ENCODE peak calls at places on chromosomes 2 and 18, in seven cellular contexts. One of them, this sample, is unnamed.

GRCh38 chr2:216710531-216711282 is 15.4 kb upstream of the IGFBP5 start:
- DNase-seq in CD4-positive, CD25-positive, alpha-beta regulatory T cell: no peak
- DNase-seq in psoas muscle: peak
- DNase-seq in colonic mucosa: no peak
- DNase-seq in right cardiac atrium: peak
- DNase-seq in IMR-90: peak
- DNase-seq in CD4-positive, alpha-beta memory T cell: no peak
- DNase-seq in this sample: no peak

GRCh38 chr2:73228631-73229030 is 4.4 kb downstream of the PRADC1 start:
- DNase-seq in CD4-positive, CD25-positive, alpha-beta regulatory T cell: no peak
- DNase-seq in psoas muscle: no peak
- DNase-seq in colonic mucosa: no peak
- DNase-seq in right cardiac atrium: no peak
- DNase-seq in IMR-90: no peak
- DNase-seq in CD4-positive, alpha-beta memory T cell: no peak
- DNase-seq in this sample: no peak

GRCh38 chr2:85909005-85909404 is 20.2 kb upstream of the ST3GAL5 start:
- DNase-seq in CD4-positive, CD25-positive, alpha-beta regulatory T cell: no peak
- DNase-seq in psoas muscle: no peak
- DNase-seq in colonic mucosa: no peak
- DNase-seq in right cardiac atrium: no peak
- DNase-seq in IMR-90: no peak
- DNase-seq in CD4-positive, alpha-beta memory T cell: no peak
- DNase-seq in this sample: no peak

GRCh38 chr2:99430614-99431258 is 59.1 kb downstream of the REV1 start:
- DNase-seq in CD4-positive, CD25-positive, alpha-beta regulatory T cell: no peak
- DNase-seq in psoas muscle: no peak
- DNase-seq in colonic mucosa: no peak
- DNase-seq in right cardiac atrium: no peak
- DNase-seq in IMR-90: peak
- DNase-seq in CD4-positive, alpha-beta memory T cell: no peak
- DNase-seq in this sample: no peak

GRCh38 chr2:204060896-204061640 is 124.5 kb downstream of the ICOS start:
- DNase-seq in CD4-positive, CD25-positive, alpha-beta regulatory T cell: no peak
- DNase-seq in psoas muscle: no peak
- DNase-seq in colonic mucosa: no peak
- DNase-seq in right cardiac atrium: no peak
- DNase-seq in IMR-90: no peak
- DNase-seq in CD4-positive, alpha-beta memory T cell: no peak
- DNase-seq in this sample: no peak

GRCh38 chr2:28564346-28564745 is 68.5 kb downstream of the PLB1 start:
- DNase-seq in CD4-positive, CD25-positive, alpha-beta regulatory T cell: no peak
- DNase-seq in psoas muscle: no peak
- DNase-seq in colonic mucosa: no peak
- DNase-seq in right cardiac atrium: no peak
- DNase-seq in IMR-90: no peak
- DNase-seq in CD4-positive, alpha-beta memory T cell: no peak
- DNase-seq in this sample: no peak

GRCh38 chr2:145190031-145190703 is 670.2 kb upstream of the ZEB2 start:
- DNase-seq in CD4-positive, CD25-positive, alpha-beta regulatory T cell: no peak
- DNase-seq in psoas muscle: no peak
- DNase-seq in colonic mucosa: no peak
- DNase-seq in right cardiac atrium: no peak
- DNase-seq in IMR-90: peak
- DNase-seq in CD4-positive, alpha-beta memory T cell: no peak
- DNase-seq in this sample: no peak

GRCh38 chr2:98334439-98335078 is 11.7 kb upstream of the CNGA3 start:
- DNase-seq in CD4-positive, CD25-positive, alpha-beta regulatory T cell: no peak
- DNase-seq in psoas muscle: no peak
- DNase-seq in colonic mucosa: no peak
- DNase-seq in right cardiac atrium: no peak
- DNase-seq in IMR-90: peak
- DNase-seq in CD4-positive, alpha-beta memory T cell: no peak
- DNase-seq in this sample: no peak

GRCh38 chr2:42568431-42569115 is at the start of gene MTA3:
- DNase-seq in CD4-positive, CD25-positive, alpha-beta regulatory T cell: peak
- DNase-seq in psoas muscle: peak
- DNase-seq in colonic mucosa: peak
- DNase-seq in right cardiac atrium: peak
- DNase-seq in IMR-90: no peak
- DNase-seq in CD4-positive, alpha-beta memory T cell: peak
- DNase-seq in this sample: no peak

GRCh38 chr2:111239107-111239506 is 118.4 kb downstream of the BCL2L11 start:
- DNase-seq in CD4-positive, CD25-positive, alpha-beta regulatory T cell: no peak
- DNase-seq in psoas muscle: no peak
- DNase-seq in colonic mucosa: no peak
- DNase-seq in right cardiac atrium: no peak
- DNase-seq in IMR-90: no peak
- DNase-seq in CD4-positive, alpha-beta memory T cell: no peak
- DNase-seq in this sample: no peak

GRCh38 chr2:102504833-102505232 is 31.8 kb downstream of the SLC9A4 start:
- DNase-seq in CD4-positive, CD25-positive, alpha-beta regulatory T cell: no peak
- DNase-seq in psoas muscle: no peak
- DNase-seq in colonic mucosa: peak
- DNase-seq in right cardiac atrium: no peak
- DNase-seq in IMR-90: no peak
- DNase-seq in CD4-positive, alpha-beta memory T cell: no peak
- DNase-seq in this sample: no peak

GRCh38 chr18:54647176-54647575 is 56.1 kb downstream of the DYNAP start:
- DNase-seq in CD4-positive, CD25-positive, alpha-beta regulatory T cell: no peak
- DNase-seq in psoas muscle: no peak
- DNase-seq in colonic mucosa: peak
- DNase-seq in right cardiac atrium: no peak
- DNase-seq in IMR-90: peak
- DNase-seq in CD4-positive, alpha-beta memory T cell: no peak
- DNase-seq in this sample: no peak

GRCh38 chr2:219998714-219999227 is 371.3 kb downstream of the SLC4A3 start:
- DNase-seq in CD4-positive, CD25-positive, alpha-beta regulatory T cell: no peak
- DNase-seq in psoas muscle: no peak
- DNase-seq in colonic mucosa: no peak
- DNase-seq in right cardiac atrium: no peak
- DNase-seq in IMR-90: no peak
- DNase-seq in CD4-positive, alpha-beta memory T cell: no peak
- DNase-seq in this sample: no peak

GRCh38 chr18:34222396-34223163 is 2.1 kb downstream of the NOL4 start:
- DNase-seq in CD4-positive, CD25-positive, alpha-beta regulatory T cell: no peak
- DNase-seq in psoas muscle: peak
- DNase-seq in colonic mucosa: peak
- DNase-seq in right cardiac atrium: peak
- DNase-seq in IMR-90: no peak
- DNase-seq in CD4-positive, alpha-beta memory T cell: no peak
- DNase-seq in this sample: no peak

GRCh38 chr18:31513189-31513907 is 15.4 kb downstream of the DSG2 start:
- DNase-seq in CD4-positive, CD25-positive, alpha-beta regulatory T cell: no peak
- DNase-seq in psoas muscle: no peak
- DNase-seq in colonic mucosa: no peak
- DNase-seq in right cardiac atrium: no peak
- DNase-seq in IMR-90: peak
- DNase-seq in CD4-positive, alpha-beta memory T cell: no peak
- DNase-seq in this sample: no peak

GRCh38 chr2:106644623-106645022 is 157.5 kb downstream of the CD8B2 start:
- DNase-seq in CD4-positive, CD25-positive, alpha-beta regulatory T cell: no peak
- DNase-seq in psoas muscle: no peak
- DNase-seq in colonic mucosa: no peak
- DNase-seq in right cardiac atrium: no peak
- DNase-seq in IMR-90: no peak
- DNase-seq in CD4-positive, alpha-beta memory T cell: no peak
- DNase-seq in this sample: no peak

GRCh38 chr2:128440087-128440665 is 121.5 kb upstream of the HS6ST1 start:
- DNase-seq in CD4-positive, CD25-positive, alpha-beta regulatory T cell: no peak
- DNase-seq in psoas muscle: no peak
- DNase-seq in colonic mucosa: no peak
- DNase-seq in right cardiac atrium: no peak
- DNase-seq in IMR-90: no peak
- DNase-seq in CD4-positive, alpha-beta memory T cell: no peak
- DNase-seq in this sample: no peak

GRCh38 chr18:59764281-59764680 is 67.1 kb upstream of the CCBE1 start:
- DNase-seq in CD4-positive, CD25-positive, alpha-beta regulatory T cell: no peak
- DNase-seq in psoas muscle: no peak
- DNase-seq in colonic mucosa: no peak
- DNase-seq in right cardiac atrium: no peak
- DNase-seq in IMR-90: no peak
- DNase-seq in CD4-positive, alpha-beta memory T cell: no peak
- DNase-seq in this sample: no peak

GRCh38 chr2:46954951-46955571 is 39.5 kb upstream of the MCFD2 start:
- DNase-seq in CD4-positive, CD25-positive, alpha-beta regulatory T cell: no peak
- DNase-seq in psoas muscle: peak
- DNase-seq in colonic mucosa: peak
- DNase-seq in right cardiac atrium: peak
- DNase-seq in IMR-90: peak
- DNase-seq in CD4-positive, alpha-beta memory T cell: no peak
- DNase-seq in this sample: peak

GRCh38 chr18:58362027-58362575 is 266.8 kb downstream of the ALPK2 start:
- DNase-seq in CD4-positive, CD25-positive, alpha-beta regulatory T cell: no peak
- DNase-seq in psoas muscle: no peak
- DNase-seq in colonic mucosa: no peak
- DNase-seq in right cardiac atrium: no peak
- DNase-seq in IMR-90: peak
- DNase-seq in CD4-positive, alpha-beta memory T cell: no peak
- DNase-seq in this sample: peak
- H3K4me3 ChIP-seq in CD4-positive, CD25-positive, alpha-beta regulatory T cell: no peak
- H3K4me3 ChIP-seq in psoas muscle: no peak
- H3K4me3 ChIP-seq in colonic mucosa: no peak
- H3K4me3 ChIP-seq in right cardiac atrium: no peak
- H3K4me3 ChIP-seq in IMR-90: peak
- H3K4me3 ChIP-seq in CD4-positive, alpha-beta memory T cell: no peak
- H3K4me3 ChIP-seq in this sample: no peak

GRCh38 chr18:12647773-12648172 is 10.1 kb downstream of the SPIRE1 start:
- DNase-seq in CD4-positive, CD25-positive, alpha-beta regulatory T cell: no peak
- DNase-seq in psoas muscle: no peak
- DNase-seq in colonic mucosa: no peak
- DNase-seq in right cardiac atrium: no peak
- DNase-seq in IMR-90: no peak
- DNase-seq in CD4-positive, alpha-beta memory T cell: no peak
- DNase-seq in this sample: no peak

GRCh38 chr18:12645264-12645663 is 12.6 kb downstream of the SPIRE1 start:
- DNase-seq in CD4-positive, CD25-positive, alpha-beta regulatory T cell: no peak
- DNase-seq in psoas muscle: no peak
- DNase-seq in colonic mucosa: no peak
- DNase-seq in right cardiac atrium: no peak
- DNase-seq in IMR-90: no peak
- DNase-seq in CD4-positive, alpha-beta memory T cell: no peak
- DNase-seq in this sample: no peak

GRCh38 chr18:12639990-12640880 is 17.7 kb downstream of the SPIRE1 start:
- DNase-seq in CD4-positive, CD25-positive, alpha-beta regulatory T cell: no peak
- DNase-seq in psoas muscle: no peak
- DNase-seq in colonic mucosa: no peak
- DNase-seq in right cardiac atrium: no peak
- DNase-seq in IMR-90: peak
- DNase-seq in CD4-positive, alpha-beta memory T cell: no peak
- DNase-seq in this sample: no peak

GRCh38 chr18:12640881-12641200 is 17.1 kb downstream of the SPIRE1 start:
- DNase-seq in CD4-positive, CD25-positive, alpha-beta regulatory T cell: no peak
- DNase-seq in psoas muscle: no peak
- DNase-seq in colonic mucosa: no peak
- DNase-seq in right cardiac atrium: no peak
- DNase-seq in IMR-90: no peak
- DNase-seq in CD4-positive, alpha-beta memory T cell: no peak
- DNase-seq in this sample: no peak

DNA sequence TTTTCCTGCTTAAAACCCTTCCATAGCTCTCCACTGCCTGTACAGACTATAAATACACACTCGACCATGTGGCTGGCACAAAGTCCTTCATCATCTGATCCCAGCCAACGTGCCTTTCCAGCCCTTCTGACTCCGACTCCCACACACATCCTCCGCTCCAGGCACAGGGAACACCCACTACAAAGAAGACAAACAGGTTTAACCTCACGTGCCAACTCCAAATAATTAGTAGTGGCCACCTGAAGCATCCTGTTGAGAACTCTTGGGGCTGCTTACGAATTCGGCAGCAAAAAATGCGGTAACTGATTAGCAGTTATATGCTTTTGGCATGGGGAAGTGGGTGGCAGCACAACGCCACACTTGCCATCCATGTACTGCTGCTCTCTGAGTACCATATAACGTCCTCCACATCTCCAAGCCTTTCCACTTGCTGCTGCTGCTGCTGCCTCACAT is 12.1 kb downstream of the SPIRE1 start:
- DNase-seq in CD4-positive, CD25-positive, alpha-beta regulatory T cell: no peak
- DNase-seq in psoas muscle: peak
- DNase-seq in colonic mucosa: no peak
- DNase-seq in right cardiac atrium: peak
- DNase-seq in IMR-90: peak
- DNase-seq in CD4-positive, alpha-beta memory T cell: no peak
- DNase-seq in this sample: no peak
- H3K4me3 ChIP-seq in CD4-positive, CD25-positive, alpha-beta regulatory T cell: no peak
- H3K4me3 ChIP-seq in psoas muscle: peak
- H3K4me3 ChIP-seq in colonic mucosa: no peak
- H3K4me3 ChIP-seq in right cardiac atrium: no peak
- H3K4me3 ChIP-seq in IMR-90: no peak
- H3K4me3 ChIP-seq in CD4-positive, alpha-beta memory T cell: no peak
- H3K4me3 ChIP-seq in this sample: peak

DNA sequence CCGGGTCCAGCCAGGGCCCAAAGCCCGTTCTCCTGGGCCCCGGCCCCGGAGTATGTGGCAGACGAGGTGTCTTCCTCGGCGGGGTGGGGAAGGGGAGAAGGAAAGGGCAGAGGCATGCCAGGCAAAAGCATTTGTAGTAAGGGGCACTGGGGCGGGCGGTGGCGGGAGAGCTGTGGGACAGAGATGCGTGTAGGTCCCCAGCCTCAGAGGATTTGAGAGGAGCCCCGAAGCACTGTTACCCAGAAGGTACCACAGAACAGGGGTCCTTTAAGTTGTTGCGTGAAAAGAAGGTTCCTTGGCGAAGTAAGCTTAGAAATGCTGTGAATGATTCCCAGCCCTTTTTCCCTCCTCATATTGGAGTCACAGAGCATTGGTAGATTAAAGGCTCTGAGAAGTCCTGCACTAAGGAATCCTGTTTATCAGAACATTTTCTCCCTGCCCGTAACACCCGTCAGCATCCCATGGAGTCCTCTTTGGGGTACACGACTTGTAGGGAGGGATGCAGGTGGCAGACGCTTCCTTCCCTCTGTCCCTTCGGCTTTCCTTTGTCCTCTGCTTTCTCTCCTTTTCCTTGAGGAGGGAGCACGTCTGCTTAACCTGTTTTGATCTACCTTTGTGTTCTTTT is 12.5 kb downstream of the GAREM2 start:
- DNase-seq in CD4-positive, CD25-positive, alpha-beta regulatory T cell: no peak
- DNase-seq in psoas muscle: no peak
- DNase-seq in colonic mucosa: no peak
- DNase-seq in right cardiac atrium: no peak
- DNase-seq in IMR-90: no peak
- DNase-seq in CD4-positive, alpha-beta memory T cell: peak
- DNase-seq in this sample: no peak
- H3K4me3 ChIP-seq in CD4-positive, CD25-positive, alpha-beta regulatory T cell: peak
- H3K4me3 ChIP-seq in psoas muscle: peak
- H3K4me3 ChIP-seq in colonic mucosa: peak
- H3K4me3 ChIP-seq in right cardiac atrium: peak
- H3K4me3 ChIP-seq in IMR-90: peak
- H3K4me3 ChIP-seq in CD4-positive, alpha-beta memory T cell: peak
- H3K4me3 ChIP-seq in this sample: peak

DNA sequence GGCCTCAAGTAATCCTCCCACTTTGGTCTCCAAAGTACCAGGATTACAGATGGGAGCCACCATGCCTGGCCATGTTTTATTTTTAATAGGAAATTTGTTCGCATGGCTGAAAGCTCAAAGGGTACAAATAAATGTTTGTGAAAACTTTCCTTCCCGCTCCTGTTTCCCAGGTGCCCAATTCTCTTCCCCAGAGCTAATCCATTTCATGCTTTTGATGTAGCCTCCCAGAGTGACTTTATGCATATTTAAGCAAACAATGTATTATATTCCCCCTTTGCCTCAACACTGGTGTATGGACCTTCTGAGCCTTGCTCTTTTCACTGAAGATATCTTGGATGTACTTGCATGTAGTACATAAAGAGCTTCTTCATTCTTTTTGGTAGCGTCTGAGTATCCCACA is 52.5 kb upstream of the ITSN2 start:
- DNase-seq in CD4-positive, CD25-positive, alpha-beta regulatory T cell: no peak
- DNase-seq in psoas muscle: no peak
- DNase-seq in colonic mucosa: no peak
- DNase-seq in right cardiac atrium: no peak
- DNase-seq in IMR-90: no peak
- DNase-seq in CD4-positive, alpha-beta memory T cell: no peak
- DNase-seq in this sample: no peak
- H3K4me3 ChIP-seq in CD4-positive, CD25-positive, alpha-beta regulatory T cell: no peak
- H3K4me3 ChIP-seq in psoas muscle: no peak
- H3K4me3 ChIP-seq in colonic mucosa: no peak
- H3K4me3 ChIP-seq in right cardiac atrium: no peak
- H3K4me3 ChIP-seq in IMR-90: no peak
- H3K4me3 ChIP-seq in CD4-positive, alpha-beta memory T cell: no peak
- H3K4me3 ChIP-seq in this sample: no peak

This sample was measured in thoracic aorta.